ENCODE peak calls at places on chromosomes 16 and 17, in ten cellular contexts. B is NCI-H1694 treated with DMSO at 0.1 percent for 48 hours; N is stimulated activated CD4-positive, alpha-beta T cell treated with anti-CD3 and anti-CD28 coated beads, Interleukin-2, amount 100 ng/mL, for 48 hours; E is fibroblast of pulmonary artery; S is stimulated activated CD8-positive, alpha-beta memory T cell treated with anti-CD3 and anti-CD28 coated beads, Interleukin-4, amount 100 ng/mL, for 24 hours; Q is ELR; P is immature natural killer cell; H is adipocyte; A is substantia nigra; U is NCI-H510A treated with DMSO at 0.1 percent for 48 hours. M is an unnamed sample.

GRCh38 chr17:38798614-38799500 is 499 bp downstream of the PIP4K2B start:
- DNase-seq in B (peak), A (peak), U (peak), S (peak), N (peak), H (peak), Q (peak), E (peak), P (peak), M (peak)

GRCh38 chr16:81810894-81811538 is 31.9 kb downstream of the PLCG2 start:
- DNase-seq in A (no peak), P (no peak), Q (no peak), U (no peak), E (no peak), S (no peak), B (no peak), H (no peak), N (no peak), M (no peak)

GRCh38 chr17:57408064-57408811 is 151.9 kb downstream of the MSI2 start:
- DNase-seq in E (no peak), U (peak), A (no peak), B (no peak), N (no peak), P (no peak), Q (no peak), H (no peak), S (peak), M (peak)

GRCh38 chr17:17502741-17503565 is 6.8 kb upstream of the RASD1 start:
- DNase-seq in A (no peak), U (no peak), P (no peak), H (no peak), Q (no peak), N (no peak), B (no peak), S (no peak), E (no peak), M (no peak)

GRCh38 chr16:85469929-85470590 is 143.1 kb upstream of the GSE1 start:
- DNase-seq in P (no peak), U (no peak), Q (no peak), E (no peak), S (no peak), B (no peak), N (no peak), H (no peak), A (no peak), M (no peak)

GRCh38 chr16:23863511-23864422 is 28.0 kb downstream of the PRKCB start:
- DNase-seq in N (no peak), S (no peak), A (no peak), P (peak), U (no peak), H (no peak), B (no peak), Q (no peak), E (no peak), M (no peak)

GRCh38 chr17:6100146-6100545 is 30.0 kb downstream of the WSCD1 start:
- DNase-seq in N (no peak), P (no peak), U (no peak), Q (no peak), H (no peak), S (no peak), A (no peak), E (no peak), B (no peak), M (no peak)

GRCh38 chr16:73956592-73957495 is 339.8 kb upstream of the PSMD7 start:
- DNase-seq in E (peak), S (peak), P (peak), A (peak), B (peak), H (peak), U (peak), N (peak), Q (peak), M (peak)

GRCh38 chr17:79721993-79722671 is 8.6 kb upstream of the ENPP7 start:
- DNase-seq in Q (peak), N (no peak), H (peak), B (peak), U (no peak), E (no peak), A (no peak), S (no peak), P (no peak), M (no peak)

GRCh38 chr16:81645303-81645702 is 133.8 kb upstream of the PLCG2 start:
- DNase-seq in U (peak), E (peak), A (peak), P (no peak), B (peak), H (peak), S (no peak), N (no peak), Q (peak), M (no peak)

GRCh38 chr16:85657267-85657650 is 31.5 kb downstream of the GINS2 start:
- DNase-seq in S (no peak), A (no peak), H (no peak), Q (no peak), P (no peak), N (no peak), U (peak), B (no peak), E (no peak), M (no peak)

GRCh38 chr17:79287743-79288142 is 213.1 kb downstream of the ENGASE start:
- DNase-seq in E (no peak), Q (no peak), U (no peak), B (no peak), H (no peak), A (no peak), S (no peak), N (no peak), P (no peak), M (no peak)

GRCh38 chr17:51166987-51167931 is 1.0 kb downstream of the NME2 start:
- DNase-seq in P (peak), B (peak), S (peak), N (peak), U (peak), E (peak), A (peak), H (peak), Q (peak), M (peak)